ENCODE peak calls at places on chromosomes 4 and X, in eight cellular contexts. B, Q, N, G, D, C, O and X are unnamed samples.

GRCh38 chr4:128354205-128354821 is 66.7 kb upstream of the PGRMC2 start:
- DNase-seq in B (no peak), Q (no peak), N (no peak), G (no peak), D (peak; percentile 33), C (no peak), O (peak; percentile 22), X (no peak)

GRCh38 chr4:164572877-164573279 is 181.1 kb upstream of the SMIM31 start:
- DNase-seq in B (no peak), Q (no peak), N (no peak), G (no peak), D (no peak), C (no peak), O (no peak), X (no peak)

GRCh38 chr4:151184523-151185458 is 85.4 kb downstream of the RPS3A start:
- DNase-seq in B (no peak), Q (no peak), N (no peak), G (no peak), D (no peak), C (no peak), O (peak; percentile 52), X (no peak)

GRCh38 chrX:140733766-140734342 is 24.3 kb downstream of the LINC00632 start:
- DNase-seq in B (peak; percentile 6), Q (no peak), N (no peak), G (no peak), D (no peak), C (no peak), O (no peak), X (no peak)

GRCh38 chr4:80321776-80322175 is 13.8 kb upstream of the CFAP299 start:
- DNase-seq in B (no peak), Q (no peak), N (no peak), G (no peak), D (no peak), C (no peak), O (no peak), X (no peak)

GRCh38 chrX:153828723-153829548 is 1.4 kb downstream of the PDZD4 start:
- DNase-seq in B (no peak), Q (no peak), N (no peak), G (no peak), D (no peak), C (no peak), O (no peak), X (no peak)

GRCh38 chr4:155025762-155026457 is 182.5 kb upstream of the NPY2R start:
- DNase-seq in B (peak; percentile 42), Q (no peak), N (no peak), G (no peak), D (peak; percentile 6), C (no peak), O (no peak), X (no peak)

GRCh38 chr4:185229021-185229818 is 19.8 kb downstream of the SNX25 start:
- DNase-seq in B (no peak), Q (no peak), N (no peak), G (no peak), D (no peak), C (no peak), O (no peak), X (no peak)

GRCh38 chr4:152079543-152080293 is 318.9 kb upstream of the GATB start:
- DNase-seq in B (peak; percentile 73), Q (no peak), N (no peak), G (peak; percentile 48), D (no peak), C (no peak), O (no peak), X (no peak)

GRCh38 chrX:107574711-107575110 is 53.6 kb upstream of the PRPS1 start:
- DNase-seq in B (no peak), Q (no peak), N (no peak), G (no peak), D (no peak), C (no peak), O (no peak), X (no peak)

GRCh38 chrX:29662759-29663503 is 552.4 kb upstream of the MAGEB2 start:
- DNase-seq in B (no peak), Q (no peak), N (no peak), G (no peak), D (no peak), C (no peak), O (no peak), X (no peak)

GRCh38 chr4:109119852-109120251 is 182.6 kb downstream of the COL25A1 start:
- DNase-seq in B (no peak), Q (no peak), N (no peak), G (no peak), D (no peak), C (no peak), O (no peak), X (no peak)

GRCh38 chr4:176838611-176839411 is 46.1 kb upstream of the VEGFC start:
- DNase-seq in B (no peak), Q (no peak), N (no peak), G (no peak), D (peak; percentile 9), C (no peak), O (no peak), X (no peak)

GRCh38 chr4:105715692-105716278 is 7.2 kb downstream of the GSTCD start:
- DNase-seq in B (no peak), Q (no peak), N (no peak), G (no peak), D (no peak), C (no peak), O (peak; percentile 45), X (no peak)

GRCh38 chrX:24117288-24117687 is 32.2 kb upstream of the ZFX start:
- DNase-seq in B (no peak), Q (no peak), N (no peak), G (no peak), D (peak; percentile 15), C (no peak), O (no peak), X (no peak)

GRCh38 chr4:51942108-51942832 is 77.9 kb downstream of the LRRC66 start:
- DNase-seq in B (no peak), Q (no peak), N (no peak), G (no peak), D (no peak), C (no peak), O (no peak), X (no peak)

GRCh38 chr4:55819634-55820033 is at the start of gene EXOC1L:
- DNase-seq in B (no peak), Q (no peak), N (no peak), G (no peak), D (no peak), C (no peak), O (no peak), X (no peak)

GRCh38 chr4:133161570-133161969 is 12.5 kb downstream of the PCDH10 start:
- DNase-seq in B (no peak), Q (no peak), N (no peak), G (no peak), D (no peak), C (no peak), O (no peak), X (no peak)

GRCh38 chr4:3630934-3631585 is 98.8 kb upstream of the LRPAP1 start:
- DNase-seq in B (no peak), Q (no peak), N (no peak), G (no peak), D (no peak), C (no peak), O (no peak), X (no peak)

GRCh38 chr4:11585506-11585905 is 156.8 kb upstream of the HS3ST1 start:
- DNase-seq in B (no peak), Q (no peak), N (no peak), G (no peak), D (peak; percentile 9), C (no peak), O (peak; percentile 75), X (no peak)

GRCh38 chr4:95066011-95066410 is 308.3 kb downstream of the BMPR1B start:
- DNase-seq in B (no peak), Q (no peak), N (no peak), G (no peak), D (no peak), C (no peak), O (no peak), X (no peak)

GRCh38 chr4:113781439-113782040 is 20.0 kb upstream of the CAMK2D start:
- DNase-seq in B (no peak), Q (no peak), N (no peak), G (no peak), D (no peak), C (no peak), O (no peak), X (no peak)

GRCh38 chr4:56086073-56086521 is 137.4 kb downstream of the CEP135 start:
- DNase-seq in B (no peak), Q (no peak), N (no peak), G (no peak), D (no peak), C (no peak), O (no peak), X (no peak)

GRCh38 chr4:168723020-168723419 is 226.2 kb downstream of the PALLD start:
- DNase-seq in B (no peak), Q (no peak), N (no peak), G (no peak), D (peak; percentile 22), C (no peak), O (no peak), X (no peak)

GRCh38 chrX:106397788-106398538 is 213.8 kb upstream of the RADX start:
- DNase-seq in B (no peak), Q (no peak), N (no peak), G (no peak), D (no peak), C (no peak), O (no peak), X (no peak)

GRCh38 chr4:82363896-82364487 is 9.8 kb downstream of the HNRNPD start:
- DNase-seq in B (no peak), Q (no peak), N (no peak), G (no peak), D (no peak), C (no peak), O (no peak), X (no peak)

GRCh38 chrX:140034916-140035315 is 69.6 kb upstream of the CXorf66 start:
- DNase-seq in B (no peak), Q (no peak), N (no peak), G (no peak), D (no peak), C (no peak), O (no peak), X (no peak)

GRCh38 chr4:8882239-8882638 is 10.6 kb upstream of the HMX1 start:
- DNase-seq in B (no peak), Q (no peak), N (no peak), G (no peak), D (no peak), C (no peak), O (no peak), X (no peak)

GRCh38 chr4:24748758-24749350 is 46.5 kb upstream of the SOD3 start:
- DNase-seq in B (no peak), Q (no peak), N (no peak), G (no peak), D (no peak), C (no peak), O (no peak), X (no peak)

GRCh38 chr4:148539387-148539786 is 97.2 kb upstream of the NR3C2 start:
- DNase-seq in B (no peak), Q (no peak), N (no peak), G (no peak), D (no peak), C (no peak), O (no peak), X (no peak)

GRCh38 chr4:81038636-81039350 is 8.3 kb downstream of the BMP3 start:
- DNase-seq in B (no peak), Q (no peak), N (no peak), G (no peak), D (no peak), C (no peak), O (no peak), X (no peak)

GRCh38 chr4:5112333-5112732 is 61.1 kb downstream of the STK32B start:
- DNase-seq in B (no peak), Q (no peak), N (no peak), G (no peak), D (no peak), C (no peak), O (no peak), X (no peak)

GRCh38 chr4:139783761-139784484 is 118.3 kb downstream of the MGST2 start:
- DNase-seq in B (no peak), Q (no peak), N (peak; percentile 15), G (no peak), D (no peak), C (no peak), O (no peak), X (no peak)

GRCh38 chrX:11787564-11787963 is 29.5 kb downstream of the MSL3 start:
- DNase-seq in B (peak; percentile 89), Q (peak; percentile 41), N (peak; percentile 10), G (peak; percentile 80), D (peak; percentile 52), C (peak; percentile 86), O (no peak), X (peak; percentile 69)